ENCODE peak calls at places on chromosomes 11 and 22, in seven cellular contexts. One of them, this sample, is unnamed.

GRCh38 chr11:66467756-66468155 is 1.1 kb downstream of the PELI3 start:
- DNase-seq in ovary: no peak
- DNase-seq in transverse colon: peak; percentile 60
- DNase-seq in left ventricle myocardium inferior: no peak
- DNase-seq in brain microvascular endothelial cell: no peak
- DNase-seq in mammary epithelial cell: no peak
- DNase-seq in tibial nerve: peak; percentile 28
- DNase-seq in this sample: no peak

GRCh38 chr11:129460714-129461113 is 85.1 kb downstream of the BARX2 start:
- DNase-seq in ovary: no peak
- DNase-seq in brain microvascular endothelial cell: no peak
- DNase-seq in left ventricle myocardium inferior: no peak
- DNase-seq in tibial nerve: no peak
- DNase-seq in mammary epithelial cell: no peak
- DNase-seq in transverse colon: no peak
- DNase-seq in this sample: no peak

GRCh38 chr11:77072851-77073327 is 6.1 kb downstream of the CAPN5 start:
- DNase-seq in brain microvascular endothelial cell: no peak
- DNase-seq in transverse colon: no peak
- DNase-seq in tibial nerve: no peak
- DNase-seq in left ventricle myocardium inferior: no peak
- DNase-seq in mammary epithelial cell: no peak
- DNase-seq in ovary: no peak
- DNase-seq in this sample: no peak

GRCh38 chr11:1178906-1179305 is 21.2 kb downstream of the MUC5AC start:
- DNase-seq in tibial nerve: no peak
- DNase-seq in mammary epithelial cell: no peak
- DNase-seq in ovary: no peak
- DNase-seq in transverse colon: no peak
- DNase-seq in brain microvascular endothelial cell: no peak
- DNase-seq in left ventricle myocardium inferior: peak; percentile 8
- DNase-seq in this sample: no peak

GRCh38 chr11:75524576-75525432 is 937 bp downstream of the GDPD5 start:
- DNase-seq in left ventricle myocardium inferior: no peak
- DNase-seq in brain microvascular endothelial cell: no peak
- DNase-seq in mammary epithelial cell: no peak
- DNase-seq in transverse colon: peak; percentile 33
- DNase-seq in tibial nerve: no peak
- DNase-seq in ovary: peak; percentile 30
- DNase-seq in this sample: no peak

GRCh38 chr22:20904980-20905355 is 12.2 kb upstream of the CRKL start:
- DNase-seq in ovary: no peak
- DNase-seq in brain microvascular endothelial cell: no peak
- DNase-seq in tibial nerve: no peak
- DNase-seq in left ventricle myocardium inferior: no peak
- DNase-seq in mammary epithelial cell: no peak
- DNase-seq in transverse colon: no peak
- DNase-seq in this sample: no peak

GRCh38 chr11:125428486-125429173 is 67.4 kb downstream of the FEZ1 start:
- DNase-seq in mammary epithelial cell: no peak
- DNase-seq in transverse colon: no peak
- DNase-seq in left ventricle myocardium inferior: no peak
- DNase-seq in brain microvascular endothelial cell: no peak
- DNase-seq in tibial nerve: no peak
- DNase-seq in ovary: no peak
- DNase-seq in this sample: no peak

GRCh38 chr22:26845016-26845728 is 187.8 kb downstream of the MIAT start:
- DNase-seq in tibial nerve: no peak
- DNase-seq in mammary epithelial cell: no peak
- DNase-seq in ovary: no peak
- DNase-seq in left ventricle myocardium inferior: no peak
- DNase-seq in brain microvascular endothelial cell: no peak
- DNase-seq in transverse colon: no peak
- DNase-seq in this sample: no peak

GRCh38 chr11:108324587-108324986 is 101.7 kb downstream of the ATM start:
- DNase-seq in tibial nerve: no peak
- DNase-seq in brain microvascular endothelial cell: no peak
- DNase-seq in mammary epithelial cell: peak; percentile 5
- DNase-seq in left ventricle myocardium inferior: no peak
- DNase-seq in transverse colon: no peak
- DNase-seq in ovary: no peak
- DNase-seq in this sample: no peak

GRCh38 chr11:6568191-6568918 is 35.1 kb downstream of the RRP8 start:
- DNase-seq in left ventricle myocardium inferior: peak; percentile 51
- DNase-seq in mammary epithelial cell: peak; percentile 24
- DNase-seq in ovary: peak; percentile 44
- DNase-seq in brain microvascular endothelial cell: peak; percentile 45
- DNase-seq in transverse colon: no peak
- DNase-seq in tibial nerve: no peak
- DNase-seq in this sample: peak; percentile 56

GRCh38 chr11:2797181-2797711 is 88.3 kb downstream of the CDKN1C start:
- DNase-seq in ovary: peak; percentile 10
- DNase-seq in brain microvascular endothelial cell: no peak
- DNase-seq in mammary epithelial cell: peak; percentile 12
- DNase-seq in left ventricle myocardium inferior: peak; percentile 7
- DNase-seq in tibial nerve: no peak
- DNase-seq in transverse colon: peak; percentile 5
- DNase-seq in this sample: peak; percentile 20

GRCh38 chr11:109914809-109915653 is 178.2 kb upstream of the ZC3H12C start:
- DNase-seq in transverse colon: no peak
- DNase-seq in ovary: no peak
- DNase-seq in brain microvascular endothelial cell: peak; percentile 40
- DNase-seq in left ventricle myocardium inferior: no peak
- DNase-seq in mammary epithelial cell: peak; percentile 66
- DNase-seq in tibial nerve: no peak
- DNase-seq in this sample: no peak

GRCh38 chr11:119709171-119709570 is 19.8 kb downstream of the NECTIN1 start:
- DNase-seq in left ventricle myocardium inferior: no peak
- DNase-seq in ovary: no peak
- DNase-seq in brain microvascular endothelial cell: no peak
- DNase-seq in mammary epithelial cell: no peak
- DNase-seq in tibial nerve: no peak
- DNase-seq in transverse colon: no peak
- DNase-seq in this sample: no peak

GRCh38 chr11:36460220-36460619 is 49.9 kb downstream of the TRAF6 start:
- DNase-seq in brain microvascular endothelial cell: no peak
- DNase-seq in mammary epithelial cell: no peak
- DNase-seq in tibial nerve: no peak
- DNase-seq in left ventricle myocardium inferior: no peak
- DNase-seq in transverse colon: no peak
- DNase-seq in ovary: no peak
- DNase-seq in this sample: no peak

GRCh38 chr11:28760676-28761390 is 652.6 kb downstream of the METTL15 start:
- DNase-seq in brain microvascular endothelial cell: peak; percentile 41
- DNase-seq in transverse colon: no peak
- DNase-seq in mammary epithelial cell: peak; percentile 45
- DNase-seq in tibial nerve: no peak
- DNase-seq in ovary: no peak
- DNase-seq in left ventricle myocardium inferior: no peak
- DNase-seq in this sample: no peak

GRCh38 chr22:49331223-49331815 is 496.4 kb downstream of the BRD1 start:
- DNase-seq in left ventricle myocardium inferior: no peak
- DNase-seq in ovary: no peak
- DNase-seq in tibial nerve: no peak
- DNase-seq in brain microvascular endothelial cell: no peak
- DNase-seq in transverse colon: peak; percentile 0
- DNase-seq in mammary epithelial cell: no peak
- DNase-seq in this sample: no peak

GRCh38 chr11:62747475-62748160 is 6.3 kb downstream of the ZBTB3 start:
- DNase-seq in ovary: no peak
- DNase-seq in mammary epithelial cell: no peak
- DNase-seq in left ventricle myocardium inferior: no peak
- DNase-seq in transverse colon: no peak
- DNase-seq in tibial nerve: no peak
- DNase-seq in brain microvascular endothelial cell: no peak
- DNase-seq in this sample: no peak

GRCh38 chr11:63804259-63804658 is 9.0 kb upstream of the SPINDOC start:
- DNase-seq in left ventricle myocardium inferior: no peak
- DNase-seq in tibial nerve: no peak
- DNase-seq in transverse colon: peak; percentile 64
- DNase-seq in mammary epithelial cell: peak; percentile 68
- DNase-seq in ovary: no peak
- DNase-seq in brain microvascular endothelial cell: no peak
- DNase-seq in this sample: no peak

GRCh38 chr11:13880719-13881118 is 81.8 kb upstream of the SPON1 start:
- DNase-seq in tibial nerve: no peak
- DNase-seq in left ventricle myocardium inferior: no peak
- DNase-seq in mammary epithelial cell: peak; percentile 28
- DNase-seq in brain microvascular endothelial cell: no peak
- DNase-seq in transverse colon: no peak
- DNase-seq in ovary: no peak
- DNase-seq in this sample: no peak

GRCh38 chr11:115980336-115980735 is 476.1 kb upstream of the CADM1 start:
- DNase-seq in brain microvascular endothelial cell: no peak
- DNase-seq in transverse colon: no peak
- DNase-seq in left ventricle myocardium inferior: no peak
- DNase-seq in tibial nerve: no peak
- DNase-seq in ovary: no peak
- DNase-seq in mammary epithelial cell: no peak
- DNase-seq in this sample: no peak

GRCh38 chr11:13010737-13011342 is 1.7 kb downstream of the RASSF10 start:
- DNase-seq in tibial nerve: no peak
- DNase-seq in mammary epithelial cell: peak; percentile 53
- DNase-seq in transverse colon: peak; percentile 13
- DNase-seq in brain microvascular endothelial cell: no peak
- DNase-seq in left ventricle myocardium inferior: no peak
- DNase-seq in ovary: no peak
- DNase-seq in this sample: peak; percentile 76

GRCh38 chr22:44497218-44497903 is 672 bp downstream of the RTL6 start:
- DNase-seq in ovary: peak; percentile 25
- DNase-seq in mammary epithelial cell: peak; percentile 3
- DNase-seq in left ventricle myocardium inferior: no peak
- DNase-seq in tibial nerve: no peak
- DNase-seq in brain microvascular endothelial cell: no peak
- DNase-seq in transverse colon: peak; percentile 18
- DNase-seq in this sample: no peak

GRCh38 chr22:41976070-41976901 is 7.0 kb downstream of the SEPTIN3 start:
- DNase-seq in brain microvascular endothelial cell: no peak
- DNase-seq in mammary epithelial cell: no peak
- DNase-seq in ovary: no peak
- DNase-seq in transverse colon: peak; percentile 47
- DNase-seq in tibial nerve: no peak
- DNase-seq in left ventricle myocardium inferior: peak; percentile 31
- DNase-seq in this sample: peak; percentile 91

DNA sequence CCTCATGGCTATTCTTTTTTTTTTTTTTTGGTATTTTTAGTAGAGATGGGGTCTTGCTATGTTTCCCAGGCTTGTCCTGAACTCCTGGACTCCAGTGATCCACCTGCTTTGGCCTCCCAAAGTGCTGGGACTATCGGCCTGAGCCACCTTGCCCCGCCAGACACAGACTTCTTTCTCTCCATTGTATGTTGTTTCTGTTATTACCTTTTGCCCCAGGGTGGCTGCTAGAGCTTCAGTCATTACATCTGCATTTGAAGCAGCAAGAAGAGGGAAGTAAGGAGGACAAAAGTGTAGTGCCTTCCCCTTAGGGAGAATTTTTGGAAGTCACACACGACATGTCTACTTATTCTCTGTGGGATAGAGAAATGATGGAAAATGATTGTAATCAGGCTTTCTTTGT is 10.1 kb upstream of the OSBP start:
- DNase-seq in mammary epithelial cell: no peak
- DNase-seq in brain microvascular endothelial cell: no peak
- DNase-seq in left ventricle myocardium inferior: no peak
- DNase-seq in transverse colon: no peak
- DNase-seq in ovary: no peak
- DNase-seq in tibial nerve: no peak
- DNase-seq in this sample: no peak
- H3K27ac ChIP-seq in mammary epithelial cell: no peak overlapping the region
- H3K27ac ChIP-seq in brain microvascular endothelial cell: no peak overlapping the region
- H3K27ac ChIP-seq in left ventricle myocardium inferior: no peak overlapping the region
- H3K27ac ChIP-seq in transverse colon: no peak overlapping the region
- H3K27ac ChIP-seq in ovary: no peak overlapping the region
- H3K27ac ChIP-seq in tibial nerve: no peak overlapping the region
- H3K27ac ChIP-seq in this sample: no peak overlapping the region

GRCh38 chr22:48096411-48096810 is 1334.0 kb downstream of the TBC1D22A start:
- DNase-seq in ovary: no peak
- DNase-seq in transverse colon: no peak
- DNase-seq in tibial nerve: no peak
- DNase-seq in mammary epithelial cell: no peak
- DNase-seq in brain microvascular endothelial cell: no peak
- DNase-seq in left ventricle myocardium inferior: no peak
- DNase-seq in this sample: no peak

GRCh38 chr22:48096846-48097665 is 1334.6 kb downstream of the TBC1D22A start:
- DNase-seq in transverse colon: no peak
- DNase-seq in tibial nerve: no peak
- DNase-seq in brain microvascular endothelial cell: no peak
- DNase-seq in ovary: no peak
- DNase-seq in left ventricle myocardium inferior: no peak
- DNase-seq in mammary epithelial cell: no peak
- DNase-seq in this sample: no peak

GRCh38 chr22:48098243-48098935 is 1335.9 kb downstream of the TBC1D22A start:
- DNase-seq in ovary: no peak
- DNase-seq in transverse colon: no peak
- DNase-seq in left ventricle myocardium inferior: no peak
- DNase-seq in mammary epithelial cell: no peak
- DNase-seq in tibial nerve: no peak
- DNase-seq in brain microvascular endothelial cell: no peak
- DNase-seq in this sample: no peak

GRCh38 chr22:48098936-48099245 is 1336.4 kb downstream of the TBC1D22A start:
- DNase-seq in ovary: no peak
- DNase-seq in left ventricle myocardium inferior: no peak
- DNase-seq in brain microvascular endothelial cell: no peak
- DNase-seq in tibial nerve: no peak
- DNase-seq in mammary epithelial cell: no peak
- DNase-seq in transverse colon: no peak
- DNase-seq in this sample: no peak

GRCh38 chr22:48097723-48098122 is 1335.3 kb downstream of the TBC1D22A start:
- DNase-seq in left ventricle myocardium inferior: no peak
- DNase-seq in ovary: no peak
- DNase-seq in tibial nerve: no peak
- DNase-seq in brain microvascular endothelial cell: no peak
- DNase-seq in transverse colon: no peak
- DNase-seq in mammary epithelial cell: no peak
- DNase-seq in this sample: no peak
- TF ChIP-seq CTCF in left ventricle myocardium inferior: no peak
- TF ChIP-seq CTCF in ovary: no peak
- TF ChIP-seq CTCF in tibial nerve: no peak
- TF ChIP-seq CTCF in brain microvascular endothelial cell: no peak
- TF ChIP-seq CTCF in transverse colon: no peak
- TF ChIP-seq CTCF in mammary epithelial cell: no peak
- TF ChIP-seq CTCF in this sample: no peak

GRCh38 chr11:111851067-111851466 is 20.3 kb downstream of the ALG9 start:
- DNase-seq in ovary: no peak
- DNase-seq in mammary epithelial cell: no peak
- DNase-seq in left ventricle myocardium inferior: no peak
- DNase-seq in tibial nerve: no peak
- DNase-seq in transverse colon: no peak
- DNase-seq in brain microvascular endothelial cell: no peak
- DNase-seq in this sample: no peak
- H3K36me3 ChIP-seq in ovary: no peaks in the 10 kb centered on the region
- H3K36me3 ChIP-seq in mammary epithelial cell: peaks cover 11% of the 10 kb centered on the region
- H3K36me3 ChIP-seq in left ventricle myocardium inferior: peaks cover 87% of the 10 kb centered on the region
- H3K36me3 ChIP-seq in tibial nerve: peaks cover 4% of the 10 kb centered on the region
- H3K36me3 ChIP-seq in transverse colon: no peaks in the 10 kb centered on the region
- H3K36me3 ChIP-seq in brain microvascular endothelial cell: peaks cover 4% of the 10 kb centered on the region
- H3K36me3 ChIP-seq in this sample: no peaks in the 10 kb centered on the region

DNA sequence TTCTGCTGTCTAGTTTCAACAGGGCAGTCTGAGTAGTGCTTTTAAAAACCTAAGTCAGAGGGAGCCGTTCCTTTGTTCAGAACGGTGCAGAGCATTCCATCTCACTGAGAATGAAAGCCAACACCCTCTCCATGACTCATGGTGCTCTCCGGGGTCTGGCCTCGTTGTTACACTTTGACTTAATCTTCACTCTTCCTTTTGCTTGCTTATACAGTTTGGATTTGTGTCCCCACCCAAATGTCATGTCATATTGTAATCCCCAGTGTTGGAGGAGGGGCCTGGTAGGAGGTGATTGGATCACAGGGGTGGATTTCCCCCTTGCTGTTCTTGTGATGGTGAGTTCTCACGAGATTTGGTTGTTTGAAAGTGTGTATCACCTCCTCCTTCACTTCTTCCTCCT is 292.2 kb downstream of the ST3GAL4 start:
- DNase-seq in brain microvascular endothelial cell: peak; percentile 74
- DNase-seq in tibial nerve: no peak
- DNase-seq in mammary epithelial cell: peak; percentile 92
- DNase-seq in transverse colon: no peak
- DNase-seq in left ventricle myocardium inferior: no peak
- DNase-seq in ovary: no peak
- DNase-seq in this sample: no peak
- H3K27ac ChIP-seq in brain microvascular endothelial cell: peak overlapping the region; percentile 61
- H3K27ac ChIP-seq in tibial nerve: no peak overlapping the region
- H3K27ac ChIP-seq in mammary epithelial cell: peak overlapping the region; percentile 96
- H3K27ac ChIP-seq in transverse colon: no peak overlapping the region
- H3K27ac ChIP-seq in left ventricle myocardium inferior: no peak overlapping the region
- H3K27ac ChIP-seq in ovary: no peak overlapping the region
- H3K27ac ChIP-seq in this sample: no peak overlapping the region

This sample was measured in left lung.